ENCODE peak calls at places on chromosomes 7 and 10, in seven cellular contexts. P, O, Z, R, W, A and K are unnamed samples.

GRCh38 chr10:129548534-129549130 is 81.6 kb downstream of the MGMT start:
- DNase-seq in R (no peak), Z (no peak), P (no peak), A (no peak), W (no peak), O (no peak), K (no peak)

GRCh38 chr7:151631968-151632749 is 112.5 kb upstream of the RHEB start:
- DNase-seq in Z (peak), P (peak), R (peak), A (peak), O (no peak), W (no peak), K (peak)

GRCh38 chr7:90625562-90625961 is 29.4 kb downstream of the CDK14 start:
- DNase-seq in Z (peak), R (peak), A (no peak), O (no peak), W (no peak), P (peak), K (no peak)

GRCh38 chr7:111459065-111459756 is 103.1 kb downstream of the IMMP2L start:
- DNase-seq in Z (no peak), R (no peak), O (no peak), A (no peak), P (no peak), W (no peak), K (no peak)

GRCh38 chr7:93622036-93622714 is 47.7 kb upstream of the CALCR start:
- DNase-seq in A (peak), R (peak), P (peak), W (no peak), Z (peak), O (peak), K (peak)

GRCh38 chr10:98536551-98536950 is 89.8 kb upstream of the HPS1 start:
- DNase-seq in P (peak), Z (peak), A (no peak), R (peak), W (no peak), O (no peak), K (peak)

GRCh38 chr10:8174762-8175161 is 120.3 kb downstream of the GATA3 start:
- DNase-seq in Z (no peak), A (no peak), R (no peak), O (no peak), W (no peak), P (no peak), K (no peak)

GRCh38 chr10:44998146-44998631 is 2.5 kb upstream of the ZNF22 start:
- DNase-seq in P (peak), Z (no peak), A (no peak), R (no peak), W (no peak), O (no peak), K (no peak)

GRCh38 chr10:80464557-80465466 is 10.7 kb downstream of the TSPAN14 start:
- DNase-seq in R (peak), P (no peak), Z (no peak), O (no peak), W (no peak), A (no peak), K (no peak)

GRCh38 chr7:101858437-101859385 is 41.3 kb downstream of the CUX1 start:
- DNase-seq in Z (no peak), P (no peak), W (no peak), A (peak), O (no peak), R (no peak), K (no peak)

GRCh38 chr10:809671-810350 is 120.3 kb upstream of the DIP2C start:
- DNase-seq in W (no peak), O (no peak), P (no peak), R (no peak), Z (no peak), A (no peak), K (no peak)

GRCh38 chr7:106216517-106217088 is 68.2 kb downstream of the NAMPT start:
- DNase-seq in R (peak), A (no peak), P (peak), O (peak), W (peak), Z (peak), K (peak)

GRCh38 chr7:91034459-91035368 is 229.5 kb upstream of the FZD1 start:
- DNase-seq in W (no peak), Z (peak), A (peak), P (peak), O (peak), R (peak), K (peak)

GRCh38 chr10:110498087-110498981 is 627 bp downstream of the DUSP5 start:
- DNase-seq in P (peak), A (peak), R (peak), W (no peak), Z (peak), O (no peak), K (peak)

GRCh38 chr10:76337641-76338040 is 906.2 kb downstream of the LRMDA start:
- DNase-seq in P (peak), R (peak), O (no peak), Z (peak), A (no peak), W (no peak), K (peak)

GRCh38 chr10:96606946-96607345 is 20.1 kb upstream of the TM9SF3 start:
- DNase-seq in W (no peak), R (no peak), O (no peak), A (no peak), P (no peak), Z (no peak), K (no peak)

GRCh38 chr7:156989766-156990535 is 20.5 kb downstream of the MNX1 start:
- DNase-seq in A (no peak), P (no peak), Z (no peak), O (no peak), W (no peak), R (no peak), K (no peak)

GRCh38 chr7:1844956-1845390 is 174.9 kb downstream of the ELFN1 start:
- DNase-seq in Z (no peak), R (no peak), P (no peak), A (no peak), O (no peak), W (no peak), K (no peak)

GRCh38 chr10:11522821-11523245 is 88.6 kb downstream of the USP6NL start:
- DNase-seq in W (no peak), P (peak), A (no peak), O (no peak), Z (no peak), R (no peak), K (no peak)

GRCh38 chr10:125742465-125742864 is 23.0 kb downstream of the EDRF1 start:
- DNase-seq in P (peak), W (no peak), Z (peak), A (peak), R (peak), O (no peak), K (no peak)

GRCh38 chr10:1939016-1939415 is 201.7 kb upstream of the ADARB2 start:
- DNase-seq in Z (no peak), W (no peak), O (no peak), R (no peak), A (no peak), P (no peak), K (no peak)

GRCh38 chr7:106050002-106050742 is 61.9 kb downstream of the SYPL1 start:
- DNase-seq in A (peak), O (no peak), P (peak), Z (peak), W (no peak), R (peak), K (peak)

GRCh38 chr7:142629588-142630260 is 119.5 kb upstream of the PRSS1 start:
- DNase-seq in R (peak), O (no peak), Z (peak), W (no peak), P (peak), A (no peak), K (no peak)

GRCh38 chr7:23357190-23358093 is 58.3 kb downstream of the MALSU1 start:
- DNase-seq in A (peak), Z (peak), W (peak), R (peak), O (peak), P (peak), K (peak)

GRCh38 chr7:108813247-108814014 is 243.8 kb downstream of the DNAJB9 start:
- DNase-seq in P (no peak), R (no peak), A (no peak), Z (no peak), O (no peak), W (no peak), K (no peak)

GRCh38 chr10:132450466-132450824 is 53.4 kb downstream of the PWWP2B start:
- DNase-seq in R (no peak), Z (no peak), O (no peak), A (no peak), P (no peak), W (no peak), K (no peak)

GRCh38 chr10:110358869-110359629 is 54.3 kb upstream of the SMNDC1 start:
- DNase-seq in Z (no peak), A (peak), O (peak), P (no peak), W (peak), R (peak), K (peak)

GRCh38 chr7:133703547-133703946 is 423.6 kb upstream of the LRGUK start:
- DNase-seq in Z (peak), W (no peak), P (peak), O (no peak), A (no peak), R (peak), K (peak)

GRCh38 chr10:68105820-68106219 is 3.5 kb upstream of the MYPN start:
- DNase-seq in Z (peak), P (peak), R (peak), A (no peak), W (no peak), O (no peak), K (peak)

GRCh38 chr7:80145780-80146422 is 11.3 kb downstream of the GNAI1 start:
- DNase-seq in P (peak), A (no peak), Z (peak), R (peak), O (no peak), W (no peak), K (peak)
- H3K27ac ChIP-seq in P (peak), A (no peak), Z (peak), R (peak), O (no peak), W (peak), K (peak)

GRCh38 chr7:17142831-17143541 is 155.5 kb upstream of the AHR start:
- DNase-seq in O (no peak), R (peak), P (peak), A (no peak), W (no peak), Z (peak), K (peak)
- H3K9ac ChIP-seq in O (no peak), R (peak), P (no peak), A (no peak), W (peak), Z (peak), K (peak)

GRCh38 chr10:50558368-50558767 is 65.4 kb downstream of the SGMS1 start:
- DNase-seq in A (no peak), P (peak), Z (no peak), O (no peak), W (no peak), R (no peak), K (no peak)

GRCh38 chr10:50560370-50560769 is 63.4 kb downstream of the SGMS1 start:
- DNase-seq in P (no peak), W (no peak), A (no peak), Z (no peak), R (no peak), O (no peak), K (no peak)

GRCh38 chr10:50563906-50564305 is 59.9 kb downstream of the SGMS1 start:
- DNase-seq in Z (no peak), W (no peak), O (no peak), R (no peak), A (no peak), P (no peak), K (no peak)

GRCh38 chr10:50561266-50561665 is 62.5 kb downstream of the SGMS1 start:
- DNase-seq in A (no peak), Z (peak), O (no peak), R (peak), W (no peak), P (peak), K (no peak)

DNA sequence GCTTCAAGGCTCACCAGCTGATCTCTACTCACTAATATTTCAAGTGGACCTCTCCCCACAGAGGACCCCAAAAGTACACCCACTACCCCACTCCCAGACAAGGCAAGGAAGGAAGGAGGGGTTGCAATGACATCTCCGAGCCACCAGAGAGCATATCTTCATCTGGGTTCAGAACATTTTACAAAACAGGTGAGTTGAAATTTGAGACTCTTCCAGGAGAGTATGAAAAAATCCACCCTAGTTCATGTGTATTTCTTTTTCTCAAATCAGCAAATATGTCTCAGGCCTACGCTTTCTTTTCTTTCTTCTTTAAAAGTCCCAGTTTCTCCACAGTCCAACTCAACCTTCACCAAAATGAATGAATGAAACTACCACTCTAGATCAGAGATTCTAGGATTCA is 61.9 kb downstream of the SGMS1 start:
- DNase-seq in W (no peak), P (peak), Z (no peak), O (no peak), A (peak), R (no peak), K (no peak)
- H3K27ac ChIP-seq in W (no peak), P (peak), Z (no peak), O (no peak), A (no peak), R (peak), K (no peak)

GRCh38 chr7:85274452-85274851 is 87.6 kb upstream of the SEMA3D start:
- DNase-seq in O (no peak), Z (no peak), R (no peak), A (no peak), P (no peak), W (no peak), K (no peak)
- H3K9ac ChIP-seq in O (no peak), Z (no peak), R (no peak), A (no peak), P (no peak), W (no peak), K (no peak)

DNA sequence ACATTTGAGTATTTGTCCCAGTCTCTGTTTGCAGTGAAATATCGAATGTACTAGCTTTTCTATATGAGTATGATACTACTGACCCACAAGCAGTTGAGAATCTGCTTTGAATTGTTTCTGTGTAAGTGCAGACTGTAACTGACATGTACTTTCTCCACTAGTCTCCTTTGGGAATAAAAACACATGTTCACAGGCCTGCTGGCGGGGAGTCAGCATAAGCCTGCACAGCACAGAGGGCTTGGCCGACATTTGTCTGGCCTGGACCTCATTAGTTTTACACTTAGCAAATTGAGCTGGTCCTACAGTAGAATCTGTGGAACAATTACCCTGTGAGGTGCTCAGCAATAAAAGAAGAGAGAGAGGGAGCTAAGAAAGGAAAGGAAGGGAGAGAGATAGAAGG is 72.7 kb downstream of the ITGB8 start:
- DNase-seq in P (no peak), A (no peak), R (peak), O (no peak), Z (no peak), W (no peak), K (no peak)
- H3K27ac ChIP-seq in P (no peak), A (no peak), R (no peak), O (no peak), Z (no peak), W (no peak), K (no peak)

GRCh38 chr10:99927719-99928280 is 81.9 kb downstream of the DNMBP start:
- DNase-seq in Z (peak), R (no peak), O (no peak), W (no peak), P (peak), A (no peak), K (no peak)
- H3K9ac ChIP-seq in Z (peak), R (no peak), O (peak), W (peak), P (no peak), A (no peak), K (no peak)

DNA sequence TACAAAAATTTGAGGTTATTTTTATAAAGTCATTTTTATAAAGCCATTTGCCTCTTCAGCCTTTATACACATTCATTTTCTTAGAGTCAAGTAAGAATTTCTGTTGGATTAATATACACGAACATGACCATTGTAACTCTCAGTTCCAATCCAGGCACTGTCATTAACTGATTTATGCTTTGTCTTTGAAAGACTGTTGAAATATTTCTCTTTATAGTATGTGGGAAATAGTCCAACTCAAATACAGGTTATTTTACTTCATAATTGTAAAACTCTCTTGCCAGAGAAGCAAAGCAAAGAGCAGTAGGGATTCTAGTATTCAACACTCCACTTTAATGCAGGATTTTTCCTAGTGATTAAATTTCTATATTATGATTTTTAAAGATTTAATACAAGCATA is 36.5 kb upstream of the PAPSS2 start:
- DNase-seq in O (no peak), W (no peak), Z (no peak), P (no peak), R (no peak), A (no peak), K (no peak)
- H3K27ac ChIP-seq in O (no peak), W (no peak), Z (no peak), P (no peak), R (no peak), A (no peak), K (no peak)

GRCh38 chr10:31030216-31030615 is 1.4 kb downstream of the ZNF438 start:
- DNase-seq in P (no peak), O (no peak), W (no peak), R (peak), A (no peak), Z (no peak), K (no peak)
- H3K9ac ChIP-seq in P (no peak), O (no peak), W (no peak), R (peak), A (no peak), Z (peak), K (no peak)